ENCODE peak calls at places on chromosomes 1 and 21, in ten cellular contexts. U is H1, H is body of pancreas, A is A549, R is heart left ventricle, N is NB4, J is breast epithelium, W is IMR-90, P is tibial nerve, D is adrenal gland. I is an unnamed sample.

GRCh38 chr21:37128069-37128468 is 55.0 kb downstream of the TTC3 start:
- DNase-seq in J (peak), P (no peak), N (no peak), U (no peak), H (no peak), D (no peak), R (no peak), A (no peak), W (no peak), I (no peak)

GRCh38 chr1:218837051-218837450 is 336.6 kb upstream of the LYPLAL1 start:
- DNase-seq in D (no peak), J (no peak), H (no peak), N (no peak), W (no peak), P (no peak), A (no peak), U (no peak), R (no peak), I (no peak)

GRCh38 chr1:9207086-9207485 is 27.5 kb upstream of the H6PD start:
- DNase-seq in W (peak), P (no peak), A (no peak), H (no peak), D (no peak), U (no peak), N (no peak), J (no peak), R (no peak), I (no peak)

GRCh38 chr1:226736001-226736907 is 2.8 kb downstream of the ITPKB start:
- DNase-seq in R (peak), H (no peak), D (no peak), A (no peak), J (no peak), W (no peak), U (no peak), N (no peak), P (no peak), I (peak)

GRCh38 chr1:226634611-226635246 is 86.2 kb downstream of the STUM start:
- DNase-seq in R (no peak), U (no peak), D (no peak), A (no peak), H (no peak), W (no peak), J (no peak), P (no peak), N (no peak), I (peak)

GRCh38 chr21:27817061-27817460 is 850.2 kb upstream of the ADAMTS5 start:
- DNase-seq in U (no peak), P (no peak), A (no peak), N (no peak), W (no peak), H (no peak), J (no peak), R (no peak), D (no peak), I (no peak)

GRCh38 chr1:188986751-188987417 is 1490.8 kb downstream of the BRINP3 start:
- DNase-seq in U (no peak), D (no peak), N (no peak), A (no peak), W (no peak), P (no peak), R (no peak), J (no peak), H (no peak), I (no peak)

GRCh38 chr1:26378088-26378878 is 5.7 kb upstream of the ZNF683 start:
- DNase-seq in U (no peak), W (peak), N (peak), P (no peak), J (no peak), R (peak), H (no peak), D (peak), A (peak), I (no peak)

GRCh38 chr21:46550511-46550941 is 54.4 kb downstream of the S100B start:
- DNase-seq in W (no peak), R (no peak), U (no peak), H (no peak), N (no peak), J (peak), D (no peak), A (no peak), P (no peak), I (no peak)

GRCh38 chr1:178126790-178127189 is 32.9 kb downstream of the RASAL2 start:
- DNase-seq in W (peak), D (peak), R (no peak), N (peak), U (no peak), P (no peak), J (no peak), H (no peak), A (peak), I (no peak)

GRCh38 chr21:37319551-37319950 is 47.0 kb upstream of the DYRK1A start:
- DNase-seq in N (no peak), H (no peak), P (no peak), D (no peak), W (no peak), J (no peak), R (no peak), A (no peak), U (no peak), I (no peak)

GRCh38 chr1:97384294-97384952 is 536.4 kb downstream of the DPYD start:
- DNase-seq in U (no peak), P (no peak), N (no peak), W (peak), D (no peak), H (no peak), J (no peak), A (peak), R (no peak), I (no peak)

GRCh38 chr1:30462826-30463425 is 260.5 kb downstream of the MATN1 start:
- DNase-seq in P (no peak), U (no peak), R (no peak), A (no peak), J (no peak), W (no peak), N (no peak), D (no peak), H (no peak), I (no peak)

GRCh38 chr1:162193201-162193600 is 123.7 kb downstream of the NOS1AP start:
- DNase-seq in N (no peak), U (no peak), P (no peak), J (no peak), H (peak), W (no peak), D (no peak), A (no peak), R (no peak), I (no peak)

GRCh38 chr1:56447732-56448276 is 131.6 kb downstream of the PLPP3 start:
- DNase-seq in J (no peak), H (no peak), U (no peak), W (no peak), P (no peak), A (no peak), D (no peak), N (no peak), R (no peak), I (no peak)

GRCh38 chr21:34834852-34835501 is 166.2 kb downstream of the CLIC6 start:
- DNase-seq in A (no peak), J (no peak), N (peak), U (no peak), D (no peak), R (no peak), W (no peak), P (no peak), H (no peak), I (no peak)

GRCh38 chr1:12464627-12465056 is 153.4 kb downstream of the DHRS3 start:
- DNase-seq in J (peak), R (no peak), U (no peak), A (no peak), P (no peak), W (peak), D (no peak), N (no peak), H (peak), I (peak)

GRCh38 chr1:42385283-42385682 is 4.7 kb downstream of the RIMKLA start:
- DNase-seq in D (no peak), W (peak), J (no peak), R (no peak), U (no peak), N (peak), H (no peak), P (no peak), A (peak), I (no peak)

GRCh38 chr1:31717341-31717740 is 13.5 kb upstream of the COL16A1 start:
- DNase-seq in H (no peak), A (no peak), R (no peak), P (no peak), U (no peak), J (no peak), W (peak), D (no peak), N (no peak), I (no peak)

GRCh38 chr1:45493116-45493697 is 2.2 kb upstream of the TESK2 start:
- DNase-seq in W (peak), D (peak), J (no peak), U (no peak), N (peak), R (peak), P (no peak), H (peak), A (peak), I (peak)

GRCh38 chr1:205339717-205340116 is 17.0 kb downstream of the KLHDC8A start:
- DNase-seq in N (no peak), W (no peak), P (no peak), R (no peak), D (no peak), U (no peak), H (no peak), J (no peak), A (no peak), I (no peak)

GRCh38 chr21:41631564-41632461 is 123.9 kb upstream of the TMPRSS2 start:
- DNase-seq in J (peak), N (no peak), D (no peak), H (peak), P (no peak), R (no peak), W (no peak), U (no peak), A (peak), I (no peak)

GRCh38 chr1:100585774-100586173 is 47.8 kb downstream of the GPR88 start:
- DNase-seq in R (no peak), P (no peak), N (no peak), U (no peak), H (no peak), W (peak), J (no peak), D (no peak), A (no peak), I (no peak)

GRCh38 chr1:16904560-16905111 is 8.9 kb downstream of the RNU1-2 start:
- DNase-seq in J (peak), D (peak), A (peak), R (peak), W (peak), H (peak), U (peak), N (peak), P (peak), I (peak)
- TF ChIP-seq POLR2A in J (peak), D (peak), A (peak), R (peak), W (no peak), H (no peak), U (no peak), N (peak), P (peak), I (peak)

GRCh38 chr21:21159253-21159899 is 161.2 kb downstream of the NCAM2 start:
- DNase-seq in P (no peak), R (no peak), J (no peak), N (no peak), D (no peak), A (no peak), U (no peak), H (no peak), W (peak), I (no peak)

GRCh38 chr21:21165063-21165645 is 166.9 kb downstream of the NCAM2 start:
- DNase-seq in H (no peak), U (no peak), R (peak), P (no peak), W (peak), N (no peak), J (no peak), D (no peak), A (no peak), I (no peak)

GRCh38 chr21:21158376-21158918 is 160.2 kb downstream of the NCAM2 start:
- DNase-seq in P (no peak), W (no peak), N (no peak), R (no peak), A (no peak), U (no peak), J (no peak), H (no peak), D (no peak), I (no peak)

GRCh38 chr21:21163904-21164303 is 165.7 kb downstream of the NCAM2 start:
- DNase-seq in W (peak), P (peak), U (no peak), N (peak), R (peak), D (peak), A (peak), H (peak), J (peak), I (peak)
- TF ChIP-seq CTCF in W (peak), P (peak), U (peak), N (peak), R (peak), D (peak), A (no peak), H (peak), J (peak), I (no peak)

GRCh38 chr1:159012495-159012894 is 2.8 kb downstream of the IFI16 start:
- DNase-seq in H (no peak), W (peak), P (no peak), U (no peak), N (peak), D (no peak), R (peak), J (no peak), A (no peak), I (no peak)
- TF ChIP-seq POLR2A in H (peak), W (no peak), P (no peak), U (no peak), N (no peak), D (peak), R (no peak), J (no peak), A (no peak), I (peak)

DNA sequence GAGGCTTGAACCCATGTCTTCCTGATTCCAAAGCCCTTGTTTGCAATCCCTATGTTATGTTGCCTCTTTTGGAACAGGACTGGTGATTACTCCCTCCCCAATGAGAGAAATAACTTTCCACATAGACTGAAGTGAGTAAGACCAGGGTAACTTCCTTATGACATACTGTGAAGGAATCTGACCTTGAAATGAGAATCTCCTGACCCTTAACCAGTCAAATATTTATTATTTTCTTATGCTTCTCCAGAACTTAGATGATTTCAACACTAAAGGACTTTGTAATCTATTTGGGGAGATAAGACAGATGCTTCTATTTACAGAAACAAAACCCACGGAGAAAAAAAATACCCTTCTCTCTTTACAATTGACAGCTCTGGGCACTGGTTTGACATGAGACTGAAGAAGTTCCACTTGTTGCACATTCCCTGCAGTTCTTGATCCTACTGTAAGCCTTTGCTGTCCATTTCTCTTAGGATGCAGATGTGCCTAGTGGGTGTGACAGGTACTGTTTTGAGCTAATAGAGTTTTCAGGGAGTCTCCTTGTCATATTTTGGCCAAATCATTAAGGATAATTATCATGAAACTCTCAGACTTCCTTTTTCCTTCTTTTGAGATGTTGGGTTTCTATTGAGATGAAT is 3.9 kb upstream of the RPTN start:
- DNase-seq in J (no peak), H (no peak), W (peak), P (no peak), D (no peak), A (peak), N (no peak), R (no peak), U (no peak), I (no peak)
- TF ChIP-seq CTCF in J (no peak), H (no peak), W (no peak), P (no peak), D (no peak), A (no peak), N (no peak), R (no peak), U (no peak), I (no peak)

DNA sequence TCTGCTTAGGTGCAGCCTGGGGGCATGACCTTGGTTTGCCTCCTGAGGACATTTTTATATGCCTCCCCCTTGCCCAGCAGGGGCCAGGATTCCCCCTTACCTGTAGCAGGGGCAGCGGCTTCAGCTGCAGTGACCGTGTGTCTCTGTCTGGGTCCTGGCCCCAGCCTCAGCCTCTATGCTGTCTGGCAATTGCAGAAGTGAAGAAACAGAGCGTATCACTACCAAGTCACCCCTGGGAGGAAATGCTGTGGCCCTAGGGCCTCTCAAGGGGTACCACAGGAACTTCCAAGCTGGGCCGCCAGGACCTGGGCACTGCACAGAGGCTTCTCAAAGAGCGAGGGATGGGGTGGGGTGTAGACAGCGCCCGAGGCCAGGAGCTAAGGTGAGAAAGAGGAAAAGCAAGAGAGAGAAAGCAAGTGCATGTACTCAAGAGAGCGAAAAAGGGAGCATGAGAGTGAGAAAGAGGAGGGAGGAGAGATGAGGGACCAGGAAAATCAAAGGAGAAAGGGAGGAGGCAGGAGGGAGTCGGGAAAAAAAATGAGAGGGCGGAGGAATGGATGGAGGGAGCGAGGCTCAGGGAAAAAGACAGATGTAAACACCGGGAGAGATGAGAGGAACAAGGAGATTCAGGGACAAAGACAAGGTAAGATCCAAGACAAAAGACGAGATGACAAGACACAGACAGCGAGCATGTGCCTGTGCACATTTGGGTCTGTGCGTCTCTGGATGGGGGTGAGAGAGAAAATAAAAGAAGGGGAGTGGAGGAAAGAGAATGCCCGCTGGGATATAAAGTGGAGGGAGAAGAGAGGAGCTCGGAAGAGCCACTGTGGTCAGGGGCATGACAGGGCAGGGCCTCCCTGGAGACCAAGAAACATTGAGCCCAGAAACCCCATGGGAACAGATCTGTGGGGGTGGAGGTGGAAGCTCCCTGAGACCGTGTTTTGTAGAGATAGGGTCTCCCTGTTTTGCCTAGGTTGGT is at the start of gene PTAFR:
- DNase-seq in D (no peak), W (no peak), U (no peak), N (peak), P (no peak), J (no peak), R (peak), H (no peak), A (no peak), I (no peak)
- TF ChIP-seq POLR2A in D (peak), W (no peak), U (no peak), N (no peak), P (no peak), J (no peak), R (no peak), H (peak), A (no peak), I (no peak)

GRCh38 chr1:25148673-25149300 is 83.5 kb downstream of the SYF2 start:
- DNase-seq in D (no peak), R (no peak), N (peak), P (no peak), H (no peak), J (no peak), A (peak), U (no peak), W (no peak), I (no peak)
- TF ChIP-seq CTCF in D (peak), R (peak), N (peak), P (no peak), H (peak), J (no peak), A (peak), U (peak), W (peak), I (no peak)

DNA sequence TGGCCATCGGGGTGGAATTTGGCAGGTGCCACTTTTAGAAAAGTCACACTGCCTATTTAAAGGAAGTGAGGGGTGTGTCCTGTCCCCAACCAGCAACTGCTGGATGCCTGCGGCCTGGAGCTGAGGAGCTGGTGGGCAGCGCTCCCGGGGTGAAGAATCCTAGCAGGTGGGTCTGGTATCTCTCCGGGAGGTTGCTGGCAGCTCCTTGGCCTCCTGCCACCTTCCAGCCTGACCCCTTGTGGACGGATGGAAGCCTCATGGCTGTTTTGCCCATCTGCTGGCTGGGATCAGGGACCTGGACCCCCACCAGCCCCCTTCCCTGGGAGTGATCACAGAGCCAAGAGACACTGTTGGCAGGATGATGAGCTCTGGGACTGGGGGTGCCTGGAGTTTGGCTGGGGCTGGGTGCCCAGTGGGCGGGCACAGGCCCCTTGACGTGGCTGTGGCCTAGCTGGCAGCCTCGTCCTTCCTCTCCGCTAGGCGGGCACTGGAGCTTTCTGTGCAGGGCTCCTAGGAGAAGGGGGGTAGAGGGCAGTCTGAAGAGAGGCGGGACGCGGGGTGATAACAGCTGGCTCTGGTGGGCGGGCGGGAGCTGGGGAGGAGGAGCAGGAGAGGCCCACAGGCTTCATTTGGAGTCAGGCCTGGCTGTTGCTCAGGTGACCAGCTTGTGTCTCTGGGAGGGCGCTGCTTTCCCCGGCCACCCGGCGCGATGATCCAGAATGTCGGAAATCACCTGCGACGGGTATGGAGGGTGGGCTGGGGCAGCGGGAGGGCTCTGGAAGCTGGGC is at the start of gene ACOT11:
- DNase-seq in R (peak), N (no peak), D (peak), H (peak), P (peak), A (no peak), W (peak), U (no peak), J (peak), I (peak)
- TF ChIP-seq POLR2A in R (no peak), N (no peak), D (peak), H (peak), P (no peak), A (no peak), W (no peak), U (no peak), J (no peak), I (no peak)